ENCODE peak calls at places on chromosomes 1 and 21, in eight cellular contexts. Q is activated CD4-positive, alpha-beta T cell treated with anti-CD3 and anti-CD28 coated beads for 1 hour; C is ovary; M is NCI-H1105 treated with DMSO at 0.1 percent for 48 hours; Y is putamen; R is activated T-cell treated with anti-CD3 and anti-CD28 coated beads for 1 hour; U is kidney glomerular epithelial cell; N is H7. I is an unnamed sample.
A peak's percentile ranks its signal among the peaks of the same experiment; 100 is the strongest.

GRCh38 chr1:217534566-217534965 is 96.3 kb downstream of the GPATCH2 start:
- DNase-seq in R (no peak), C (no peak), U (no peak), M (peak; percentile 24), N (no peak), Q (no peak), Y (no peak), I (no peak)

GRCh38 chr1:245735831-245736530 is 581.2 kb downstream of the KIF26B start:
- DNase-seq in Y (no peak), R (no peak), M (no peak), Q (no peak), U (no peak), C (no peak), N (no peak), I (no peak)

GRCh38 chr1:212488436-212489283 is 55.9 kb downstream of the NENF start:
- DNase-seq in R (no peak), N (no peak), Q (no peak), Y (peak; percentile 76), U (peak; percentile 69), M (no peak), C (peak; percentile 62), I (no peak)

GRCh38 chr1:58076258-58076657 is 470.3 kb downstream of the OMA1 start:
- DNase-seq in C (no peak), N (no peak), R (no peak), M (peak; percentile 16), Q (no peak), U (no peak), Y (no peak), I (no peak)

GRCh38 chr1:182782587-182782913 is 7.0 kb upstream of the NPL start:
- DNase-seq in Q (no peak), M (no peak), R (no peak), N (no peak), C (no peak), Y (no peak), U (no peak), I (no peak)

GRCh38 chr1:19547814-19548213 is 62.5 kb upstream of the CAPZB start:
- DNase-seq in Y (no peak), Q (no peak), C (no peak), U (no peak), R (no peak), N (no peak), M (no peak), I (no peak)

GRCh38 chr1:24096737-24097103 is 15.2 kb downstream of the MYOM3 start:
- DNase-seq in R (no peak), N (no peak), U (no peak), Q (no peak), Y (no peak), M (no peak), C (no peak), I (no peak)

GRCh38 chr21:44487831-44488230 is 32.5 kb downstream of the LRRC3 start:
- DNase-seq in C (no peak), M (no peak), U (no peak), R (no peak), Q (no peak), N (peak; percentile 86), Y (no peak), I (no peak)

GRCh38 chr1:221715321-221716169 is 26.3 kb downstream of the DUSP10 start:
- DNase-seq in Q (no peak), N (peak; percentile 51), R (no peak), M (peak; percentile 92), Y (no peak), C (no peak), U (peak; percentile 71), I (no peak)

GRCh38 chr1:97875996-97876395 is 44.8 kb downstream of the DPYD start:
- DNase-seq in Y (no peak), Q (no peak), R (no peak), U (no peak), N (no peak), C (no peak), M (no peak), I (no peak)

GRCh38 chr1:117622726-117623125 is 16.9 kb downstream of the TENT5C start:
- DNase-seq in R (no peak), Q (no peak), M (no peak), N (no peak), C (no peak), Y (no peak), U (no peak), I (no peak)

GRCh38 chr1:75725861-75726361 is 1.4 kb downstream of the ACADM start:
- DNase-seq in N (peak; percentile 22), C (no peak), Y (no peak), Q (no peak), R (no peak), M (no peak), U (no peak), I (no peak)

GRCh38 chr1:36295390-36295789 is 10.8 kb upstream of the SH3D21 start:
- DNase-seq in R (no peak), Y (no peak), N (no peak), Q (no peak), C (no peak), M (no peak), U (no peak), I (no peak)

GRCh38 chr21:42818328-42818749 is 61.0 kb downstream of the WDR4 start:
- DNase-seq in R (peak; percentile 52), U (peak; percentile 44), N (peak; percentile 71), Q (peak; percentile 46), Y (peak; percentile 13), C (peak; percentile 63), M (peak; percentile 52), I (peak; percentile 77)

GRCh38 chr21:35508389-35508888 is 459.3 kb upstream of the RUNX1 start:
- DNase-seq in N (peak; percentile 49), Y (peak; percentile 27), R (no peak), C (peak; percentile 32), U (no peak), M (no peak), Q (no peak), I (no peak)

GRCh38 chr1:167797005-167797404 is 75.2 kb downstream of the MPZL1 start:
- DNase-seq in Y (peak; percentile 23), C (peak; percentile 88), U (peak; percentile 97), R (no peak), Q (no peak), M (no peak), N (peak; percentile 27), I (peak; percentile 60)